ENCODE peak calls at places on chromosomes 12 and 14, in ten cellular contexts. One of them, this sample, is unnamed.

GRCh38 chr12:34292736-34293625 is 270.7 kb downstream of the ALG10 start:
- DNase-seq in IMR-90: no peak
- DNase-seq in gastrocnemius medialis: peak; percentile 6
- DNase-seq in GM23338: peak; percentile 33
- DNase-seq in CD8-positive, alpha-beta memory T cell: no peak
- DNase-seq in PC-3: peak; percentile 32
- DNase-seq in adrenal gland: peak; percentile 4
- DNase-seq in lower lobe of right lung: peak; percentile 19
- DNase-seq in pancreas: peak; percentile 24
- DNase-seq in aorta: peak; percentile 52
- DNase-seq in this sample: no peak

GRCh38 chr14:105139212-105139825 is 29.3 kb downstream of the JAG2 start:
- DNase-seq in IMR-90: no peak
- DNase-seq in gastrocnemius medialis: no peak
- DNase-seq in GM23338: no peak
- DNase-seq in CD8-positive, alpha-beta memory T cell: no peak
- DNase-seq in PC-3: no peak
- DNase-seq in adrenal gland: no peak
- DNase-seq in lower lobe of right lung: no peak
- DNase-seq in pancreas: no peak
- DNase-seq in aorta: no peak
- DNase-seq in this sample: peak; percentile 29

GRCh38 chr14:31083781-31084180 is 57.6 kb upstream of the STRN3 start:
- DNase-seq in IMR-90: no peak
- DNase-seq in gastrocnemius medialis: no peak
- DNase-seq in GM23338: no peak
- DNase-seq in CD8-positive, alpha-beta memory T cell: no peak
- DNase-seq in PC-3: no peak
- DNase-seq in adrenal gland: no peak
- DNase-seq in lower lobe of right lung: no peak
- DNase-seq in pancreas: no peak
- DNase-seq in aorta: no peak
- DNase-seq in this sample: no peak

GRCh38 chr14:37587881-37588666 is 7.0 kb downstream of the FOXA1 start:
- DNase-seq in IMR-90: no peak
- DNase-seq in gastrocnemius medialis: no peak
- DNase-seq in GM23338: peak; percentile 80
- DNase-seq in CD8-positive, alpha-beta memory T cell: no peak
- DNase-seq in PC-3: peak; percentile 57
- DNase-seq in adrenal gland: no peak
- DNase-seq in lower lobe of right lung: no peak
- DNase-seq in pancreas: peak; percentile 62
- DNase-seq in aorta: peak; percentile 67
- DNase-seq in this sample: peak; percentile 87

GRCh38 chr14:79278798-79279644 is 932.3 kb downstream of the DIO2 start:
- DNase-seq in IMR-90: peak; percentile 92
- DNase-seq in gastrocnemius medialis: peak; percentile 52
- DNase-seq in GM23338: peak; percentile 93
- DNase-seq in CD8-positive, alpha-beta memory T cell: no peak
- DNase-seq in PC-3: peak; percentile 93
- DNase-seq in adrenal gland: peak; percentile 76
- DNase-seq in lower lobe of right lung: peak; percentile 88
- DNase-seq in pancreas: peak; percentile 95
- DNase-seq in aorta: peak; percentile 89
- DNase-seq in this sample: peak; percentile 98

GRCh38 chr14:61508526-61508925 is 186.8 kb upstream of the HIF1A start:
- DNase-seq in IMR-90: no peak
- DNase-seq in gastrocnemius medialis: no peak
- DNase-seq in GM23338: no peak
- DNase-seq in CD8-positive, alpha-beta memory T cell: no peak
- DNase-seq in PC-3: no peak
- DNase-seq in adrenal gland: no peak
- DNase-seq in lower lobe of right lung: no peak
- DNase-seq in pancreas: no peak
- DNase-seq in aorta: no peak
- DNase-seq in this sample: peak; percentile 16

GRCh38 chr12:50400104-50400637 is 514 bp upstream of the LARP4 start:
- DNase-seq in IMR-90: no peak
- DNase-seq in gastrocnemius medialis: no peak
- DNase-seq in GM23338: no peak
- DNase-seq in CD8-positive, alpha-beta memory T cell: no peak
- DNase-seq in PC-3: peak; percentile 39
- DNase-seq in adrenal gland: no peak
- DNase-seq in lower lobe of right lung: no peak
- DNase-seq in pancreas: no peak
- DNase-seq in aorta: no peak
- DNase-seq in this sample: no peak

GRCh38 chr14:52069617-52070431 is 965 bp upstream of the NID2 start:
- DNase-seq in IMR-90: peak; percentile 83
- DNase-seq in gastrocnemius medialis: no peak
- DNase-seq in GM23338: peak; percentile 76
- DNase-seq in CD8-positive, alpha-beta memory T cell: no peak
- DNase-seq in PC-3: no peak
- DNase-seq in adrenal gland: peak; percentile 25
- DNase-seq in lower lobe of right lung: no peak
- DNase-seq in pancreas: no peak
- DNase-seq in aorta: peak; percentile 82
- DNase-seq in this sample: no peak

GRCh38 chr12:12741705-12742104 is 24.5 kb downstream of the CDKN1B start:
- DNase-seq in IMR-90: no peak
- DNase-seq in gastrocnemius medialis: no peak
- DNase-seq in GM23338: no peak
- DNase-seq in CD8-positive, alpha-beta memory T cell: no peak
- DNase-seq in PC-3: no peak
- DNase-seq in adrenal gland: peak; percentile 37
- DNase-seq in lower lobe of right lung: no peak
- DNase-seq in pancreas: no peak
- DNase-seq in aorta: no peak
- DNase-seq in this sample: no peak

DNA sequence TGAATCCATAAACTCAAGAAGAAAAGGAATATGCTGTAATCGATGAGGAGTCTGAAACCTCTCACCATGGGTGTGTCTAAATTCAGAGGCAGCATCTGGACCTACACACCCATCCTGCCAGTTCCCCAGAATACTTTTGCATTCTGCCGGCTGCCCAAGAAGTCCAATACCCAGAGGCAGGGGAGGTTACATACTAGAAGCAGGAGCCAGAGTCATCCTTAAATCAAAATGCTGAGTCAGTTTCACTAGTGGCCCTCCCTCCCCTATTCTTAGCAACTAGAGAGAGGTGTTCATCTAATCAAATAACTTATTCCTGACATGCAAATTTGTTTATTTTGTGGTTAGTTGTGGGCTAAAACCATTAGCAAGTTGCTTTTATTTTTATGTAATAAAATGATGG is 8.0 kb downstream of the BHLHE41 start:
- DNase-seq in IMR-90: no peak
- DNase-seq in gastrocnemius medialis: peak; percentile 43
- DNase-seq in GM23338: peak; percentile 22
- DNase-seq in CD8-positive, alpha-beta memory T cell: no peak
- DNase-seq in PC-3: peak; percentile 48
- DNase-seq in adrenal gland: no peak
- DNase-seq in lower lobe of right lung: no peak
- DNase-seq in pancreas: no peak
- DNase-seq in aorta: no peak
- DNase-seq in this sample: peak; percentile 38
- H3K27me3 ChIP-seq in IMR-90: no peaks in the 10 kb centered on the region
- H3K27me3 ChIP-seq in gastrocnemius medialis: no peaks in the 10 kb centered on the region
- H3K27me3 ChIP-seq in GM23338: peaks cover 46% of the 10 kb centered on the region
- H3K27me3 ChIP-seq in CD8-positive, alpha-beta memory T cell: peaks cover 13% of the 10 kb centered on the region
- H3K27me3 ChIP-seq in PC-3: no peaks in the 10 kb centered on the region
- H3K27me3 ChIP-seq in adrenal gland: no peaks in the 10 kb centered on the region
- H3K27me3 ChIP-seq in lower lobe of right lung: peaks cover 19% of the 10 kb centered on the region
- H3K27me3 ChIP-seq in pancreas: no peaks in the 10 kb centered on the region
- H3K27me3 ChIP-seq in aorta: no peaks in the 10 kb centered on the region
- H3K27me3 ChIP-seq in this sample: peaks cover 37% of the 10 kb centered on the region

DNA sequence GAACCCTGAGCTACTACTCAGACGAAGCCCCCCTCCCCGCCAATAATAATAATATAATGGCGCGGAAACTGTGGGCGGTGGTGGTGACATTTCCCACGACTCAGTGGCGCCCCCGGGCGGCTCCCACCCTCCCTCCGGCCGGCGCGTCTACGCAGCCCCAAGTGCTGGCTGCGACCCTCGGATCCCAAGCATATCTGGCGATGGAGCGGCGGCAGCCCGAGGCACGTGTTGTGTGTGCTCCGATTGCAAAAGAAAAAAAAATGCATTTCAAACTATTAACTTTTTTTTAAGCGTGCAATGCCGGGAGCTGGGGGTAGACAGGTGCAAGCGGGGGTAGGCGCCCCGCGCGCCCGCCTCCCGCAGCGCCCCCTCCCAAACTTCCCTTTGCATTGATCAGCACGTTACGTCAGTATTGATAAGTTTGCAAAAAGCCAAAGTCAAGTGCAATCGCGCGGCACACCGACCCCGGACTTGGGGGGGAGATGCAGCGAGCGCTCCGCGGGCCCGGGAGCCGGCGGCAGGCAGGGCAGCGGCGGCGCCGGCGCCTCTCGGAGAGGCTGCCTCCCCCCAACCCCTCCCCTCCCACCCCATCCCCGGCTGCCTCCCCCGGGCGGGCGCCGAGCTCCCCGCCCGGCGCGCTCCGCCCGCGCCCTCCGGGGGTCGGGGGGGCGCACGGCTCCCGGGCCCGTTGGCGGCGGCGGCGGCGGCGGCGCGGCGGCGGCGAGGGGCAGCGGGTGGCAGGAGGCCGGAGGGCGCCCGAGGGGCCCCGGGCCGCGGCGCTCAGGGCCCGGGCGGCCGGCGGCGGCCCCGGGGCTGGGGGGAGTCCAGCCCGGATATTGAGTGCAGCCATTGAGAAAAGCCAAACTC is 113.1 kb upstream of the MYL2 start:
- DNase-seq in IMR-90: no peak
- DNase-seq in gastrocnemius medialis: no peak
- DNase-seq in GM23338: peak; percentile 77
- DNase-seq in CD8-positive, alpha-beta memory T cell: no peak
- DNase-seq in PC-3: no peak
- DNase-seq in adrenal gland: no peak
- DNase-seq in lower lobe of right lung: no peak
- DNase-seq in pancreas: no peak
- DNase-seq in aorta: no peak
- DNase-seq in this sample: peak; percentile 90
- H3K27me3 ChIP-seq in IMR-90: peaks cover 49% of the 10 kb centered on the region
- H3K27me3 ChIP-seq in gastrocnemius medialis: peaks cover 59% of the 10 kb centered on the region
- H3K27me3 ChIP-seq in GM23338: peaks cover 54% of the 10 kb centered on the region
- H3K27me3 ChIP-seq in CD8-positive, alpha-beta memory T cell: peaks cover 57% of the 10 kb centered on the region
- H3K27me3 ChIP-seq in PC-3: peaks cover 85% of the 10 kb centered on the region
- H3K27me3 ChIP-seq in adrenal gland: peaks cover 46% of the 10 kb centered on the region
- H3K27me3 ChIP-seq in lower lobe of right lung: peaks cover 88% of the 10 kb centered on the region
- H3K27me3 ChIP-seq in pancreas: peaks cover 15% of the 10 kb centered on the region
- H3K27me3 ChIP-seq in aorta: no peaks in the 10 kb centered on the region
- H3K27me3 ChIP-seq in this sample: peaks cover 5% of the 10 kb centered on the region

GRCh38 chr12:67958187-67958586 is 31.1 kb upstream of the IFNG-AS1 start:
- DNase-seq in IMR-90: no peak
- DNase-seq in gastrocnemius medialis: no peak
- DNase-seq in GM23338: no peak
- DNase-seq in CD8-positive, alpha-beta memory T cell: no peak
- DNase-seq in PC-3: no peak
- DNase-seq in adrenal gland: no peak
- DNase-seq in lower lobe of right lung: no peak
- DNase-seq in pancreas: no peak
- DNase-seq in aorta: no peak
- DNase-seq in this sample: no peak

GRCh38 chr12:67957383-67957782 is 31.9 kb upstream of the IFNG-AS1 start:
- DNase-seq in IMR-90: no peak
- DNase-seq in gastrocnemius medialis: no peak
- DNase-seq in GM23338: no peak
- DNase-seq in CD8-positive, alpha-beta memory T cell: no peak
- DNase-seq in PC-3: no peak
- DNase-seq in adrenal gland: no peak
- DNase-seq in lower lobe of right lung: peak; percentile 36
- DNase-seq in pancreas: no peak
- DNase-seq in aorta: no peak
- DNase-seq in this sample: no peak

DNA sequence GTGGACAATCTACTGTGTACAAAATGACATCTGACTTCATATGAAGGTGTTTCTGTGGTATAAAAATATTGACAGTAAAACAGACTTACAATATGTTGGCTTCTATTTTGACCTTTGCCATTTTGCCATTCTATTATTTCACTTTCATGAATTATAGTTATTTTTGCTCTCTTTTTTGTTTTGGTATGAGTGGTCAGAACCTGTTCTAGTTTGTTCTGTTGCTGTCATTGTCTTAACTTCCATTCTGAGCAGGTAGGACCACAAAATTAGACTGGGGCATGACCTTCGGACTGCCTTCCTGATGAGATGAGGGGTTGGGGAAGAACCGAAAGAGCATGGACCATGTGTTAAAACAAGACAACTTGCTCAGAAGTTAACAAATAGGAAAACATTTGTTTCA is 36.5 kb upstream of the IFNG-AS1 start:
- DNase-seq in IMR-90: no peak
- DNase-seq in gastrocnemius medialis: no peak
- DNase-seq in GM23338: no peak
- DNase-seq in CD8-positive, alpha-beta memory T cell: no peak
- DNase-seq in PC-3: no peak
- DNase-seq in adrenal gland: no peak
- DNase-seq in lower lobe of right lung: no peak
- DNase-seq in pancreas: no peak
- DNase-seq in aorta: no peak
- DNase-seq in this sample: no peak
- H3K27me3 ChIP-seq in IMR-90: no peaks in the 10 kb centered on the region
- H3K27me3 ChIP-seq in gastrocnemius medialis: no peaks in the 10 kb centered on the region
- H3K27me3 ChIP-seq in GM23338: no peaks in the 10 kb centered on the region
- H3K27me3 ChIP-seq in CD8-positive, alpha-beta memory T cell: no peaks in the 10 kb centered on the region
- H3K27me3 ChIP-seq in PC-3: no peaks in the 10 kb centered on the region
- H3K27me3 ChIP-seq in adrenal gland: no peaks in the 10 kb centered on the region
- H3K27me3 ChIP-seq in lower lobe of right lung: no peaks in the 10 kb centered on the region
- H3K27me3 ChIP-seq in pancreas: no peaks in the 10 kb centered on the region
- H3K27me3 ChIP-seq in aorta: no peaks in the 10 kb centered on the region
- H3K27me3 ChIP-seq in this sample: no peaks in the 10 kb centered on the region

DNA sequence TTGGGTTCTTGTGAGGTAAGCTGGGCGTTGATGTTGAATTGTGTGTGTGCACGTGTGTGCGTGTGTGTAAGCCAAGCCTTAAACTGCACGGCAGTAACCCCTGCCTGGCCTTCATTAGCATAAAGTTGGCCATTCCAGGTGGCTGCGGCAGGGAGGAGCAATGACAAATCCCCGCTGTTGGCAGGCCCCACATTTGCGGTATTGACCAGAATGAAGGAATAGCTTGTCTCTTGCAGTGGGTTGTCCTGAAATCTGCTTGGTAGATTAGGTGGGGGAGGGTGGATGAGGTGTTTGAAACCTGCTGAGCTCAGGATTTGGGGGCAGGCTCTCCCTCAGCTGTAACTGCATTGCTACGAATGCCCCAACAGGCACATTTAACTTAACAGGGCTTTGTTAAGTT is 7.3 kb downstream of the VSX2 start:
- DNase-seq in IMR-90: no peak
- DNase-seq in gastrocnemius medialis: no peak
- DNase-seq in GM23338: no peak
- DNase-seq in CD8-positive, alpha-beta memory T cell: no peak
- DNase-seq in PC-3: no peak
- DNase-seq in adrenal gland: no peak
- DNase-seq in lower lobe of right lung: no peak
- DNase-seq in pancreas: no peak
- DNase-seq in aorta: no peak
- DNase-seq in this sample: no peak
- H3K27me3 ChIP-seq in IMR-90: peaks cover 76% of the 10 kb centered on the region
- H3K27me3 ChIP-seq in gastrocnemius medialis: peaks cover 29% of the 10 kb centered on the region
- H3K27me3 ChIP-seq in GM23338: peaks cover 38% of the 10 kb centered on the region
- H3K27me3 ChIP-seq in CD8-positive, alpha-beta memory T cell: peaks cover 42% of the 10 kb centered on the region
- H3K27me3 ChIP-seq in PC-3: peaks cover 28% of the 10 kb centered on the region
- H3K27me3 ChIP-seq in adrenal gland: peaks cover 41% of the 10 kb centered on the region
- H3K27me3 ChIP-seq in lower lobe of right lung: peaks cover 57% of the 10 kb centered on the region
- H3K27me3 ChIP-seq in pancreas: peaks cover 11% of the 10 kb centered on the region
- H3K27me3 ChIP-seq in aorta: peaks cover 1% of the 10 kb centered on the region
- H3K27me3 ChIP-seq in this sample: peaks cover 53% of the 10 kb centered on the region

GRCh38 chr12:111034911-111035577 is 114.7 kb upstream of the MYL2 start:
- DNase-seq in IMR-90: no peak
- DNase-seq in gastrocnemius medialis: no peak
- DNase-seq in GM23338: peak; percentile 72
- DNase-seq in CD8-positive, alpha-beta memory T cell: no peak
- DNase-seq in PC-3: no peak
- DNase-seq in adrenal gland: no peak
- DNase-seq in lower lobe of right lung: no peak
- DNase-seq in pancreas: no peak
- DNase-seq in aorta: no peak
- DNase-seq in this sample: peak; percentile 90
- H3K27me3 ChIP-seq in IMR-90: peaks cover 43% of the 10 kb centered on the region
- H3K27me3 ChIP-seq in gastrocnemius medialis: peaks cover 59% of the 10 kb centered on the region
- H3K27me3 ChIP-seq in GM23338: peaks cover 54% of the 10 kb centered on the region
- H3K27me3 ChIP-seq in CD8-positive, alpha-beta memory T cell: peaks cover 56% of the 10 kb centered on the region
- H3K27me3 ChIP-seq in PC-3: peaks cover 86% of the 10 kb centered on the region
- H3K27me3 ChIP-seq in adrenal gland: peaks cover 46% of the 10 kb centered on the region
- H3K27me3 ChIP-seq in lower lobe of right lung: peaks cover 87% of the 10 kb centered on the region
- H3K27me3 ChIP-seq in pancreas: peaks cover 15% of the 10 kb centered on the region
- H3K27me3 ChIP-seq in aorta: no peaks in the 10 kb centered on the region
- H3K27me3 ChIP-seq in this sample: peaks cover 5% of the 10 kb centered on the region

This sample was measured in endodermal cell.